ENCODE peak calls at places on chromosome 21, in ten cellular contexts. P is activated CD4-positive, alpha-beta T cell treated with anti-CD3 and anti-CD28 coated beads, Interleukin-2, amount 50 U/mL, for 1 hour; W is right lobe of liver; L is stromal cell of bone marrow; I is DMS 273 treated with DMSO at 0.1 percent for 48 hours; Z is stimulated activated CD4-positive, alpha-beta T cell treated with anti-CD3 and anti-CD28 coated beads, Interleukin-2, amount 100 ng/mL, for 48 hours; K is T-cell; O is H4; D is activated naive CD4-positive, alpha-beta T cell treated with anti-CD3 and anti-CD28 coated beads for 36 hours; T is skeletal muscle cell. C is an unnamed sample.

GRCh38 chr21:42397291-42398129 is 1.7 kb upstream of the TMPRSS3 start:
- DNase-seq in P (no peak), W (no peak), L (no peak), I (peak), Z (no peak), K (no peak), O (no peak), D (peak), T (no peak), C (peak)

GRCh38 chr21:22575165-22575584 is 1577.0 kb downstream of the NCAM2 start:
- DNase-seq in P (no peak), W (no peak), L (no peak), I (no peak), Z (no peak), K (no peak), O (peak), D (peak), T (no peak), C (peak)

GRCh38 chr21:43662286-43662685 is 2.9 kb downstream of the RRP1B start:
- DNase-seq in P (no peak), W (no peak), L (no peak), I (no peak), Z (no peak), K (no peak), O (no peak), D (no peak), T (no peak), C (no peak)

GRCh38 chr21:28311776-28312175 is 680.9 kb downstream of the LTN1 start:
- DNase-seq in P (no peak), W (no peak), L (no peak), I (no peak), Z (no peak), K (no peak), O (no peak), D (no peak), T (no peak), C (no peak)

GRCh38 chr21:19999369-20000272 is 998.6 kb upstream of the NCAM2 start:
- DNase-seq in P (no peak), W (no peak), L (no peak), I (no peak), Z (no peak), K (no peak), O (no peak), D (no peak), T (no peak), C (peak)

GRCh38 chr21:22374218-22374969 is 1376.2 kb downstream of the NCAM2 start:
- DNase-seq in P (no peak), W (no peak), L (no peak), I (no peak), Z (no peak), K (no peak), O (no peak), D (no peak), T (no peak), C (no peak)

GRCh38 chr21:39924577-39925308 is 57.5 kb downstream of the PCP4 start:
- DNase-seq in P (no peak), W (no peak), L (no peak), I (no peak), Z (no peak), K (no peak), O (no peak), D (no peak), T (no peak), C (no peak)

GRCh38 chr21:41678016-41678935 is 88.6 kb downstream of the RIPK4 start:
- DNase-seq in P (no peak), W (no peak), L (no peak), I (no peak), Z (no peak), K (no peak), O (peak), D (no peak), T (no peak), C (no peak)

GRCh38 chr21:44931137-44931500 is 8.7 kb upstream of the SLX9 start:
- DNase-seq in P (no peak), W (no peak), L (no peak), I (no peak), Z (no peak), K (no peak), O (no peak), D (peak), T (no peak), C (no peak)

GRCh38 chr21:44601596-44602473 is 1.4 kb downstream of the KRTAP10-7 start:
- DNase-seq in P (no peak), W (no peak), L (no peak), I (no peak), Z (no peak), K (no peak), O (no peak), D (no peak), T (no peak), C (no peak)

GRCh38 chr21:39849014-39849655 is 18.1 kb upstream of the PCP4 start:
- DNase-seq in P (no peak), W (no peak), L (no peak), I (no peak), Z (no peak), K (no peak), O (no peak), D (no peak), T (no peak), C (no peak)

GRCh38 chr21:39834543-39834942 is 32.7 kb upstream of the PCP4 start:
- DNase-seq in P (no peak), W (no peak), L (no peak), I (no peak), Z (no peak), K (no peak), O (no peak), D (no peak), T (no peak), C (no peak)

GRCh38 chr21:42317341-42317741 is 2.1 kb upstream of the TFF3 start:
- DNase-seq in P (no peak), W (no peak), L (no peak), I (no peak), Z (no peak), K (no peak), O (no peak), D (no peak), T (no peak), C (no peak)

GRCh38 chr21:26881504-26882228 is 36.5 kb upstream of the ADAMTS1 start:
- DNase-seq in P (no peak), W (no peak), L (peak), I (no peak), Z (no peak), K (no peak), O (peak), D (no peak), T (no peak), C (no peak)

GRCh38 chr21:45982256-45982757 is 737 bp downstream of the COL6A1 start:
- DNase-seq in P (no peak), W (peak), L (no peak), I (no peak), Z (no peak), K (no peak), O (no peak), D (no peak), T (no peak), C (peak)

GRCh38 chr21:45026833-45027232 is 47.5 kb upstream of the ADARB1 start:
- DNase-seq in P (no peak), W (no peak), L (no peak), I (no peak), Z (no peak), K (no peak), O (no peak), D (no peak), T (no peak), C (peak)

GRCh38 chr21:35849131-35849530 is 211.2 kb downstream of the SETD4 start:
- DNase-seq in P (no peak), W (no peak), L (no peak), I (no peak), Z (no peak), K (no peak), O (no peak), D (no peak), T (no peak), C (no peak)

GRCh38 chr21:38289697-38290096 is 32.9 kb downstream of the KCNJ15 start:
- DNase-seq in P (no peak), W (no peak), L (peak), I (no peak), Z (no peak), K (no peak), O (peak), D (no peak), T (peak), C (no peak)

GRCh38 chr21:39966786-39967185 is 99.5 kb downstream of the PCP4 start:
- DNase-seq in P (no peak), W (no peak), L (no peak), I (no peak), Z (no peak), K (no peak), O (no peak), D (no peak), T (no peak), C (no peak)

GRCh38 chr21:31781737-31782136 is 49.8 kb upstream of the SCAF4 start:
- DNase-seq in P (no peak), W (no peak), L (peak), I (no peak), Z (no peak), K (no peak), O (peak), D (no peak), T (peak), C (peak)

GRCh38 chr21:45264919-45265515 is 22.7 kb downstream of the POFUT2 start:
- DNase-seq in P (no peak), W (peak), L (no peak), I (no peak), Z (no peak), K (no peak), O (no peak), D (no peak), T (no peak), C (no peak)

GRCh38 chr21:44455524-44456206 is 355 bp downstream of the LRRC3 start:
- DNase-seq in P (peak), W (peak), L (peak), I (no peak), Z (peak), K (peak), O (no peak), D (peak), T (no peak), C (no peak)

GRCh38 chr21:42991992-42992740 is 17.8 kb downstream of the PKNOX1 start:
- DNase-seq in P (no peak), W (no peak), L (no peak), I (no peak), Z (no peak), K (no peak), O (peak), D (no peak), T (peak), C (no peak)

GRCh38 chr21:15247613-15248012 is 182.8 kb upstream of the NRIP1 start:
- DNase-seq in P (no peak), W (no peak), L (no peak), I (no peak), Z (no peak), K (no peak), O (no peak), D (no peak), T (no peak), C (no peak)

GRCh38 chr21:23130308-23130707 is 2132.1 kb downstream of the NCAM2 start:
- DNase-seq in P (no peak), W (no peak), L (no peak), I (no peak), Z (no peak), K (no peak), O (no peak), D (no peak), T (no peak), C (no peak)

GRCh38 chr21:45429221-45430164 is 24.5 kb downstream of the COL18A1 start:
- DNase-seq in P (no peak), W (no peak), L (no peak), I (no peak), Z (no peak), K (no peak), O (no peak), D (no peak), T (no peak), C (no peak)

GRCh38 chr21:42330380-42331336 is 15.4 kb upstream of the TFF3 start:
- DNase-seq in P (no peak), W (peak), L (no peak), I (no peak), Z (no peak), K (no peak), O (no peak), D (no peak), T (no peak), C (no peak)

GRCh38 chr21:15520811-15521643 is 208.8 kb upstream of the USP25 start:
- DNase-seq in P (no peak), W (no peak), L (no peak), I (no peak), Z (no peak), K (no peak), O (no peak), D (no peak), T (no peak), C (no peak)

GRCh38 chr21:42624095-42624830 is 29.2 kb upstream of the PDE9A start:
- DNase-seq in P (no peak), W (peak), L (no peak), I (no peak), Z (no peak), K (no peak), O (no peak), D (no peak), T (no peak), C (no peak)

GRCh38 chr21:24514081-24514733 is 1093.1 kb downstream of the MRPL39 start:
- DNase-seq in P (no peak), W (no peak), L (no peak), I (no peak), Z (no peak), K (no peak), O (peak), D (no peak), T (no peak), C (no peak)

GRCh38 chr21:34726627-34727337 is 58.0 kb downstream of the CLIC6 start:
- DNase-seq in P (no peak), W (no peak), L (no peak), I (no peak), Z (no peak), K (no peak), O (peak), D (no peak), T (no peak), C (no peak)

GRCh38 chr21:45253180-45253579 is 34.5 kb downstream of the POFUT2 start:
- DNase-seq in P (no peak), W (peak), L (no peak), I (no peak), Z (no peak), K (no peak), O (no peak), D (no peak), T (no peak), C (peak)

GRCh38 chr21:16308269-16308668 is 578.5 kb downstream of the USP25 start:
- DNase-seq in P (no peak), W (no peak), L (no peak), I (no peak), Z (no peak), K (no peak), O (peak), D (no peak), T (no peak), C (no peak)